ENCODE peak calls at places on chromosome 18, in six cellular contexts. D, Q, Z, U, H and K are unnamed samples.

GRCh38 chr18:70181015-70181414 is 24.5 kb downstream of the RTTN start:
- DNase-seq in U (peak), D (no peak), Q (no peak), Z (no peak), H (peak), K (no peak)

GRCh38 chr18:76412010-76412817 is 82.8 kb downstream of the ZNF516 start:
- DNase-seq in U (no peak), H (no peak), Z (no peak), Q (no peak), D (peak), K (no peak)

GRCh38 chr18:74241426-74241825 is 50.3 kb downstream of the CYB5A start:
- DNase-seq in Q (no peak), Z (no peak), D (no peak), U (no peak), H (no peak), K (no peak)

GRCh38 chr18:36411745-36412168 is 114.2 kb downstream of the FHOD3 start:
- DNase-seq in U (peak), H (peak), D (no peak), Q (no peak), Z (no peak), K (peak)

GRCh38 chr18:8264861-8265411 is 344.3 kb upstream of the RAB12 start:
- DNase-seq in Q (no peak), Z (no peak), U (no peak), D (no peak), H (peak), K (no peak)

GRCh38 chr18:70148539-70148938 is 56.9 kb downstream of the RTTN start:
- DNase-seq in D (no peak), Z (no peak), H (no peak), Q (no peak), U (no peak), K (no peak)

GRCh38 chr18:51153659-51154371 is 43.7 kb downstream of the MEX3C start:
- DNase-seq in U (no peak), Z (peak), D (no peak), Q (peak), H (no peak), K (no peak)

GRCh38 chr18:24552218-24552617 is 91.8 kb downstream of the HRH4 start:
- DNase-seq in Q (no peak), H (no peak), U (peak), Z (no peak), D (no peak), K (no peak)

GRCh38 chr18:43113220-43113895 is 2.1 kb downstream of the RIT2 start:
- DNase-seq in H (no peak), U (no peak), Q (no peak), Z (no peak), D (no peak), K (no peak)

GRCh38 chr18:60050821-60051220 is 151.0 kb downstream of the PMAIP1 start:
- DNase-seq in H (no peak), Z (no peak), U (no peak), D (no peak), Q (no peak), K (no peak)